ENCODE peak calls at places on chromosomes 12 and 14, in ten cellular contexts. M is body of pancreas, R is testis, L is ovary, E is H1, O is HCT116, B is adrenal gland, A is suprapubic skin, Y is IMR-90, I is stomach. Q is an unnamed sample.

GRCh38 chr12:89417246-89417977 is 65.1 kb upstream of the DUSP6 start:
- DNase-seq in O (no peak), M (no peak), I (no peak), R (no peak), B (no peak), L (no peak), Y (peak; percentile 64), A (no peak), E (no peak), Q (no peak)

GRCh38 chr12:67910360-67911292 is 78.6 kb upstream of the IFNG-AS1 start:
- DNase-seq in O (no peak), Y (peak; percentile 95), B (no peak), M (no peak), L (no peak), R (no peak), A (no peak), E (no peak), I (no peak), Q (no peak)

GRCh38 chr12:99722690-99723486 is 75.3 kb downstream of the GARIN6 start:
- DNase-seq in I (no peak), E (peak; percentile 53), L (no peak), R (no peak), Y (no peak), B (no peak), O (no peak), M (no peak), A (no peak), Q (no peak)

GRCh38 chr12:89101440-89101839 is 250.9 kb downstream of the DUSP6 start:
- DNase-seq in L (no peak), O (no peak), Y (no peak), R (no peak), B (no peak), M (no peak), A (no peak), I (no peak), E (no peak), Q (no peak)

GRCh38 chr12:113181975-113182374 is 3.3 kb downstream of the DDX54 start:
- DNase-seq in I (no peak), E (no peak), R (no peak), A (no peak), M (no peak), O (no peak), L (no peak), B (no peak), Y (no peak), Q (no peak)

GRCh38 chr12:78457951-78458350 is 406.6 kb upstream of the SYT1 start:
- DNase-seq in O (no peak), B (no peak), R (no peak), A (no peak), E (no peak), M (no peak), I (no peak), Y (peak; percentile 72), L (no peak), Q (no peak)

GRCh38 chr12:55629058-55629841 is 7.4 kb upstream of the OR10P1 start:
- DNase-seq in L (no peak), B (no peak), O (no peak), M (no peak), I (no peak), E (no peak), A (no peak), R (no peak), Y (no peak), Q (no peak)

GRCh38 chr14:77023001-77023996 is 5.2 kb downstream of the IRF2BPL start:
- DNase-seq in I (peak; percentile 76), A (no peak), O (no peak), Y (peak; percentile 38), L (peak; percentile 75), M (peak; percentile 91), B (no peak), R (peak; percentile 53), E (peak; percentile 51), Q (no peak)

GRCh38 chr14:32383337-32384009 is 54.4 kb downstream of the AKAP6 start:
- DNase-seq in O (no peak), M (no peak), B (no peak), I (no peak), A (no peak), E (no peak), R (no peak), Y (no peak), L (no peak), Q (peak; percentile 65)

GRCh38 chr12:78229491-78230209 is 399.0 kb downstream of the NAV3 start:
- DNase-seq in O (peak; percentile 44), B (peak; percentile 38), M (peak; percentile 20), R (peak; percentile 66), E (peak; percentile 69), L (peak; percentile 37), Y (peak; percentile 52), I (no peak), A (no peak), Q (peak; percentile 51)

DNA sequence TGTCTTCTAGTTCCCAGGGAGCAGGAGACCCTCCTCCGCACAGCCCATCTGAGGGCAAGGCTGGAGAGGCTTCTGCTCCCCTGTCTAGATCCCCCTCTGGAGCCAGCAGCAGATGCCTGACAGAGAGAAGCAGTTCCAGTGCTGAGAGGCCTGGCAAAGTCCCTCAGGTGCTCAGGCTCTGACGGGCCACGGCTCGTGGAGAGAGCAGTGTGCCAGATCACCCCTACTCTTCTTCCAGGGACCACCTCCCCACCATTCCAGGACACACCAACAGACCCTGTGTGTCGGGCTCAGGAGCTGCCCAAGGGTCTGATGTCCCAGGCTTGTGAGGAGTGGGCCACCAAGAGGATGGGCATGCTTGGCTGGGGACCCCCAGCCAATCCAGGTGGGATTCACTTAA is 22.5 kb upstream of the C14orf180 start:
- DNase-seq in L (peak; percentile 6), E (no peak), B (no peak), O (no peak), I (no peak), M (no peak), R (no peak), Y (no peak), A (no peak), Q (no peak)
- TF ChIP-seq POLR2A in L (no peak), E (no peak), B (no peak), O (no peak), I (no peak), M (no peak), R (no peak), Y (no peak), A (no peak), Q (no peak)

GRCh38 chr12:25054783-25055144 is 105.9 kb upstream of the BCAT1 start:
- DNase-seq in I (no peak), Y (peak; percentile 66), L (no peak), M (peak; percentile 26), R (no peak), A (no peak), O (no peak), B (no peak), E (no peak), Q (peak; percentile 25)
- TF ChIP-seq POLR2A in I (no peak), Y (no peak), L (no peak), M (no peak), R (no peak), A (no peak), O (no peak), B (no peak), E (no peak), Q (no peak)

GRCh38 chr14:103742499-103743255 is 27.1 kb downstream of the ZFYVE21 start:
- DNase-seq in R (no peak), L (no peak), M (no peak), I (no peak), B (no peak), A (no peak), Y (no peak), E (no peak), O (no peak), Q (no peak)
- TF ChIP-seq POLR2A in R (no peak), L (no peak), M (no peak), I (no peak), B (no peak), A (no peak), Y (no peak), E (no peak), O (no peak), Q (no peak)

DNA sequence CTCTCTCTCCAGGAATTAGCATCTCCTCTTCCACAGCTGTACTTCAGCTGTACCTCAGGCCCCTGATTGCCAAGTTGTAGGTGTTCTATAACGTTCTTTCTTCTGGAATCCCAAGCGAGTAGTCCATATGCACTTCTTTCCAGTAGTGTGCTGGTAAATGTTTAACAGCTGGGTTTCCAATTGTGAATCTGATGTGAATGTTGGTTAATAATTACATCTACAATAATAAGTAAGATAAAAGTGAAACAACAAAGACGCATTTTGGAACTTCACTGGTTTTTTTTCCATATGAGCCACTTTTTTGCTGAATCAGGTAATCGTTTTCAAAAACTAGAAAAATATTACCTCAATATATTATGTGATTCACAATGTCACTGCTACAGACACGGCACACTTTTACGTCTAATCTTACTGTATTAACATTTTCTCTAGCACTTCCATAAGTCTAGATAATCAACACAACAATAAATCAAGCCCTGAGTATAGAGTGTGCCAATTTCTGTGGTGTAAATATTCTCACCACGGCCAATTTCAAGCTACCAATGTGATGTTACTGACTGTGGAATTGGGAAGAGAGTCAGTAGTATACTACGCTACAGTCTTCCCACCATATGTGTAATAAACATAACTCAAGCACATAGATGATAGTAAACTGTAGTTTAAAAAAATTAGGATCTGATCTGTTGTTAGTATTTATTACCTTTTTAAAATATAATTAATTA is 113.0 kb downstream of the ZFP36L1 start:
- DNase-seq in E (no peak), O (no peak), Y (no peak), B (no peak), M (no peak), L (no peak), R (no peak), A (peak; percentile 5), I (no peak), Q (no peak)
- TF ChIP-seq POLR2A in E (no peak), O (no peak), Y (no peak), B (no peak), M (no peak), L (no peak), R (no peak), A (no peak), I (no peak), Q (no peak)

GRCh38 chr12:58211211-58211610 is 269.8 kb downstream of the ATP23 start:
- DNase-seq in E (no peak), R (peak; percentile 23), A (no peak), Y (no peak), L (no peak), B (no peak), O (no peak), M (no peak), I (no peak), Q (no peak)

GRCh38 chr12:58204086-58204485 is 262.7 kb downstream of the ATP23 start:
- DNase-seq in B (no peak), I (no peak), R (no peak), L (no peak), A (no peak), Y (peak; percentile 4), O (no peak), M (no peak), E (no peak), Q (no peak)

GRCh38 chr12:58202933-58203713 is 261.8 kb downstream of the ATP23 start:
- DNase-seq in A (no peak), R (no peak), M (no peak), L (no peak), E (no peak), B (no peak), I (no peak), Y (no peak), O (no peak), Q (no peak)

DNA sequence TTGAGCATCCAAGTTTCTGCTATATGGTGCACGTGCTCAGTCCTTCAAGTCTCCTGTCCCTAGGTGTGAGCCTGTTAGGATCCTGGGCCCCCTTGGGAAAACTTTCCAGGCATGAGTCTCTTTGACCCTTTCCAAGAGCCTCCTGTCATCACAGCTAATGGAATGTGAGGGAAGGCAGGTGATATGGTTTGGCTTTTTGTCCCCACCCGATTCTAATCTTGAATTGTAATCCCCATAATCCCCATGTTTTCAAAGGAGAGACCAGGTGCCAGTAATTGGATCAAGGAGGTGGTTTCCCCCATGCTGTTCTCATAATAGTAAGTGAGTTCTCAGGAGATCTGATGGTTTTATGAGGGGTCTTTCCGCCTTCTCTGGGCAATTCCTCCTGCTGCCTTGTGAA is 265.5 kb downstream of the ATP23 start:
- DNase-seq in A (no peak), B (no peak), L (no peak), M (no peak), I (no peak), E (no peak), O (no peak), Y (no peak), R (no peak), Q (no peak)
- TF ChIP-seq POLR2A in A (no peak), B (no peak), L (no peak), M (no peak), I (no peak), E (no peak), O (no peak), Y (no peak), R (no peak), Q (no peak)